ENCODE peak calls at places on chromosomes 6 and 20, in six cellular contexts. Y, R, T, F, B and X are unnamed samples.

GRCh38 chr6:169397684-169398083 is 144.0 kb upstream of the THBS2 start:
- DNase-seq in R (no peak), B (no peak), F (no peak), Y (no peak), T (no peak), X (no peak)

GRCh38 chr20:19937651-19938420 is 79.3 kb upstream of the NAA20 start:
- DNase-seq in T (no peak), R (no peak), F (no peak), Y (no peak), B (no peak), X (peak; percentile 65)

GRCh38 chr6:37820713-37821069 is 1.2 kb downstream of the ZFAND3 start:
- DNase-seq in R (no peak), Y (no peak), F (no peak), T (no peak), B (no peak), X (no peak)

GRCh38 chr6:35980991-35981645 is 43.3 kb downstream of the SLC26A8 start:
- DNase-seq in Y (no peak), T (no peak), F (no peak), B (no peak), R (no peak), X (no peak)

GRCh38 chr6:2959909-2960719 is 11.3 kb downstream of the SERPINB6 start:
- DNase-seq in R (no peak), T (no peak), Y (no peak), B (no peak), F (peak; percentile 20), X (no peak)

GRCh38 chr6:138695193-138695592 is 78.4 kb upstream of the CCDC28A start:
- DNase-seq in T (no peak), B (no peak), F (no peak), Y (no peak), R (no peak), X (no peak)

GRCh38 chr20:62142252-62143117 is 709 bp downstream of the PSMA7 start:
- DNase-seq in R (no peak), F (peak; percentile 44), T (peak; percentile 22), B (no peak), Y (no peak), X (no peak)

GRCh38 chr20:46021361-46022359 is 7.4 kb upstream of the SLC12A5 start:
- DNase-seq in B (peak; percentile 87), F (no peak), Y (peak; percentile 39), R (peak; percentile 94), T (peak; percentile 84), X (peak; percentile 75)

GRCh38 chr6:16972535-16972934 is 129.3 kb upstream of the STMND1 start:
- DNase-seq in R (no peak), F (no peak), T (peak; percentile 55), B (no peak), Y (no peak), X (peak; percentile 34)

GRCh38 chr6:15365273-15365687 is 119.4 kb downstream of the JARID2 start:
- DNase-seq in Y (peak; percentile 30), B (peak; percentile 16), T (peak; percentile 98), R (peak; percentile 78), F (peak; percentile 93), X (peak; percentile 75)

GRCh38 chr6:46757206-46757564 is 10.5 kb downstream of the ANKRD66 start:
- DNase-seq in F (no peak), B (no peak), Y (no peak), R (peak; percentile 70), T (no peak), X (no peak)

GRCh38 chr6:43393597-43393996 is 24.1 kb upstream of the ZNF318 start:
- DNase-seq in F (no peak), R (no peak), B (no peak), T (no peak), Y (no peak), X (no peak)

GRCh38 chr6:72132425-72132824 is 246.1 kb downstream of the RIMS1 start:
- DNase-seq in T (no peak), R (no peak), F (no peak), Y (no peak), B (no peak), X (no peak)

GRCh38 chr20:2873747-2874041 is 413 bp downstream of the PTPRA start:
- DNase-seq in Y (peak; percentile 55), R (peak; percentile 53), T (peak; percentile 75), B (peak; percentile 61), F (peak; percentile 43), X (peak; percentile 75)

GRCh38 chr6:143745160-143746133 is 67.7 kb downstream of the PHACTR2 start:
- DNase-seq in B (no peak), Y (no peak), F (peak; percentile 53), T (peak; percentile 8), R (peak; percentile 42), X (no peak)

GRCh38 chr6:17393335-17394191 is at the start of gene CAP2:
- DNase-seq in R (peak; percentile 91), T (peak; percentile 88), F (peak; percentile 80), Y (peak; percentile 48), B (peak; percentile 69), X (peak; percentile 3)

GRCh38 chr6:53347921-53348435 is 772 bp downstream of the ELOVL5 start:
- DNase-seq in R (peak; percentile 96), T (peak; percentile 85), Y (peak; percentile 39), B (peak; percentile 59), F (peak; percentile 85), X (peak; percentile 62)

GRCh38 chr6:146968041-146968760 is 236.0 kb upstream of the STXBP5 start:
- DNase-seq in B (no peak), R (no peak), F (no peak), T (peak; percentile 71), Y (no peak), X (no peak)

GRCh38 chr6:26056583-26057350 is 30.5 kb upstream of the HFE start:
- DNase-seq in B (no peak), Y (no peak), T (peak; percentile 69), F (peak; percentile 51), R (peak; percentile 59), X (peak; percentile 15)

GRCh38 chr6:26055670-26056582 is 31.3 kb upstream of the HFE start:
- DNase-seq in T (peak; percentile 92), B (peak; percentile 77), R (peak; percentile 96), F (peak; percentile 96), Y (peak; percentile 43), X (peak; percentile 90)

GRCh38 chr6:26053929-26054658 is 33.1 kb upstream of the HFE start:
- DNase-seq in R (no peak), F (no peak), Y (no peak), B (no peak), T (peak; percentile 30), X (no peak)

GRCh38 chr6:26054659-26054936 is 32.6 kb upstream of the HFE start:
- DNase-seq in T (no peak), F (no peak), B (no peak), R (no peak), Y (no peak), X (no peak)

DNA sequence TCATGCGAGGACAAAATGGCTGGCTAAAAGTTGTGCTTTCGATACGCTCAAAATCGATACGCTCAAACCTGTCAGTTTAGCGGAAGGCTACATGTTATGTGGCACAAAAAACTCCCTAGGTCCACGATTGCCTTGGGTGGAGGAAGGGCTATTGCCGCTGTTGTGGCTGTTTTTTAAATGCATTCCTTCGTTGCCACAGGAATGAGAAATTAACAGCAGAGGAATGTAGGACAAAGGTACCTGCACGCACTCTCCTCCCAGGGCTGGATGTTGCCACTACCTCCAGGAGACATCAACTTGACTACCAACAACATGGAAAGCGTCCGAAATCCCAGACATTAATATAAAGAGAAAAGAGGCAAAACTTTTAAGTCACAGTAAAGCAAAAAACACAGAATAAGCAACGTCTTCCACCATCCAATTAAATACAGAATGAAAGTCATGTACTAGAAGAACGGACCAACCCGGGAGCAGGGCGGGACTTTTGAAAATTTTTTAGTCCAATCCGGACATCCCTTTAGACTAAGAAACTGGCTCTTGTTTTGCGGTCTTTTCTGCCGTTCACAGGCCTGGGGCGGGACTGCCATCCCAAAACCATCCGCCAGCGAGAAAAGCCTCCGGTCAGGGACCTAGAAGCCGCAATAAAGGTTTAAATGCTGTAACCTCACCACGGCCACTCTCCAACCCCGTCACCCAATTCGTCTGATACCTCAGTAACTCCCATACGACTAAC is 32.1 kb upstream of the HFE start:
- DNase-seq in F (peak; percentile 93), R (peak; percentile 96), B (peak; percentile 63), T (peak; percentile 96), Y (peak; percentile 67), X (peak; percentile 94)
- TF ChIP-seq CTCF in F (no peak), R (peak; percentile 24), B (peak; percentile 40), T (no peak), Y (no peak), X (no peak)

GRCh38 chr6:33579828-33580714 is at the start of gene BAK1:
- DNase-seq in R (peak; percentile 99), F (peak; percentile 95), T (peak; percentile 95), Y (peak; percentile 71), B (peak; percentile 75), X (peak; percentile 93)

GRCh38 chr6:33577106-33577535 is 3.0 kb downstream of the BAK1 start:
- DNase-seq in Y (no peak), T (no peak), B (no peak), F (peak; percentile 97), R (no peak), X (peak; percentile 37)

GRCh38 chr6:33578164-33578563 is 1.9 kb downstream of the BAK1 start:
- DNase-seq in Y (no peak), R (no peak), F (no peak), T (no peak), B (no peak), X (peak; percentile 32)

GRCh38 chr6:33577718-33578117 is 2.4 kb downstream of the BAK1 start:
- DNase-seq in Y (no peak), R (no peak), T (no peak), B (no peak), F (no peak), X (no peak)

GRCh38 chr6:33578588-33579011 is 1.5 kb downstream of the BAK1 start:
- DNase-seq in Y (no peak), B (no peak), R (no peak), T (no peak), F (no peak), X (peak; percentile 63)
- TF ChIP-seq CTCF in Y (no peak), B (no peak), R (no peak), T (no peak), F (no peak), X (no peak)

DNA sequence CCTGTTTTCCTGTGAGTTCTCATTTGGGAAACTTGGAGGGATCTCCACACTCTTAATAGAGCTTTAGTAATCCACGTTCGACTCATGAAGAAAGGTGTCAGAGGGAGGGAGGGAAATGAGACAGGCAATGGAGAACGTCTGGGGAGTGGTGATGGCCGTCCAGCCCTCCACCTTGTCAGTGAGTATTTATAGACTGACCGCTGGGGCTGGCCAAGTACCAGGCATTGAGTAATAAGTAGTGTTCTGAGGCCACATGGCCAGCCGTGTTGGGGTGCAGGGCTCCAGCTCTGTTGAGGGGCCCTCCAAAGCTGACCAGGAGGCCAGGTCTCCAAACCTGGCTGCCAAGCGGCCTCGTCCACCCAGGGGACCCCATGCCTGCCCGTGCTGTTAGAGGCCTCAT is 11.3 kb upstream of the DSN1 start:
- DNase-seq in R (no peak), F (peak; percentile 68), Y (no peak), T (no peak), B (no peak), X (no peak)
- TF ChIP-seq CTCF in R (no peak), F (no peak), Y (no peak), T (no peak), B (no peak), X (no peak)

DNA sequence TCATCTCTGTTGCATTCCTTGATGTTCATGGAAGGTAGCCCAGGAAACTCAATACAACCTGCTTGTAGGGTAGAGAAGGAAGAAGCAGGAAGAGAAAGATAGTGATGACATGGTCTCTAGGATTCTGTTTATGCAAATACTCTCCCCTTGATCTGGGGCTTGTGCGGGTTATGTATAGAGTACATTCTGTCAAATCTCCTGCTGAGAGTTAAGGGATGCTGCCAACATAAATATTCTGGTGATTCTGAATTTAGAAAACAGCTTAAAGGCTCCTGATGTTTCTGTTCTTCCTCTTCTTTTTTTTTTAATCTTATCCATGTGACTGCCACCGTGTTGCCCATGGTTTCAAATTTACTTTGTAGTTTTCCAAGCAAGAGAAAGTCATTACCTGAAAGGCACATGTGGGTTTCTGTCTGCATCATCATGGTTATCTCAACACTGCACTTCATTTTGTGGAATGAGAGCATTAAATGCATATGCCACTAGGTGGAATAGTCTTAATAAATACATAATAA is 150.6 kb downstream of the RPS12 start:
- DNase-seq in Y (no peak), T (no peak), F (no peak), B (no peak), R (no peak), X (no peak)
- TF ChIP-seq CTCF in Y (no peak), T (no peak), F (no peak), B (no peak), R (no peak), X (no peak)